ENCODE peak calls at places on chromosomes 4 and X, in nine cellular contexts. Q is EL; C is HT-29; K is ascending aorta; H is C1 segment of cervical spinal cord; I is NCI-H1417; U is activated CD4-positive, alpha-beta T cell treated with anti-CD3 and anti-CD28 coated beads, Interleukin-2, amount 10 ng/mL, durations not matched to agents 7 days and 5 days; L is occipital lobe; G is sigmoid colon. M is an unnamed sample.

GRCh38 chr4:12889054-12889453 is 595.1 kb downstream of the RAB28 start:
- DNase-seq in U (no peak), H (no peak), I (no peak), L (no peak), G (no peak), Q (no peak), C (no peak), K (no peak), M (peak)

GRCh38 chr4:148903388-148903787 is 461.2 kb upstream of the NR3C2 start:
- DNase-seq in L (no peak), Q (no peak), H (no peak), I (no peak), G (no peak), C (no peak), U (no peak), K (no peak), M (no peak)

GRCh38 chrX:37686348-37686736 is 751 bp downstream of the XK start:
- DNase-seq in H (no peak), G (no peak), I (peak), C (peak), U (no peak), K (no peak), Q (no peak), L (no peak), M (no peak)

GRCh38 chr4:106502106-106502699 is 133.6 kb upstream of the GIMD1 start:
- DNase-seq in I (no peak), H (peak), K (no peak), Q (peak), U (peak), C (peak), L (no peak), G (no peak), M (no peak)

GRCh38 chrX:113330416-113330815 is 489.8 kb upstream of the AMOT start:
- DNase-seq in G (no peak), C (no peak), K (no peak), L (no peak), U (no peak), Q (no peak), I (no peak), H (no peak), M (no peak)

GRCh38 chr4:7365472-7366179 is 69.1 kb downstream of the PSAPL1 start:
- DNase-seq in H (peak), I (peak), C (no peak), K (no peak), Q (no peak), L (peak), U (no peak), G (no peak), M (no peak)

GRCh38 chr4:139279723-139280620 is at the start of gene MGARP:
- DNase-seq in H (peak), L (peak), K (no peak), I (no peak), G (no peak), U (no peak), Q (peak), C (no peak), M (no peak)

GRCh38 chrX:10709276-10709675 is 88.9 kb upstream of the MID1 start:
- DNase-seq in U (no peak), K (no peak), C (no peak), G (no peak), H (no peak), L (no peak), Q (no peak), I (no peak), M (no peak)

GRCh38 chr4:153764611-153765368 is 5.0 kb upstream of the RNF175 start:
- DNase-seq in I (no peak), H (no peak), C (no peak), U (no peak), K (no peak), G (no peak), L (no peak), Q (no peak), M (no peak)

GRCh38 chr4:180828455-180829018 is 1414.7 kb upstream of the TENM3 start:
- DNase-seq in U (no peak), K (no peak), L (no peak), H (peak), I (peak), C (peak), G (no peak), Q (peak), M (no peak)

GRCh38 chr4:7266525-7267292 is 74.4 kb downstream of the SORCS2 start:
- DNase-seq in K (no peak), C (no peak), I (no peak), Q (peak), U (no peak), H (no peak), L (no peak), G (no peak), M (no peak)

GRCh38 chrX:94414746-94415145 is 740.7 kb downstream of the FAM133A start:
- DNase-seq in Q (no peak), G (no peak), I (no peak), L (no peak), U (no peak), C (no peak), H (no peak), K (no peak), M (no peak)

GRCh38 chr4:3106339-3107186 is 32.1 kb downstream of the HTT start:
- DNase-seq in U (peak), H (peak), I (peak), Q (peak), G (peak), C (peak), L (peak), K (peak), M (peak)

GRCh38 chr4:107991945-107992625 is 2.4 kb downstream of the HADH start:
- DNase-seq in K (no peak), H (no peak), C (no peak), L (no peak), Q (no peak), I (peak), G (no peak), U (no peak), M (no peak)

GRCh38 chr4:4460759-4461158 is 73.9 kb downstream of the NSG1 start:
- DNase-seq in U (no peak), H (no peak), L (no peak), G (no peak), I (no peak), Q (no peak), C (no peak), K (no peak), M (no peak)

GRCh38 chr4:139872274-139872673 is 206.7 kb downstream of the MGST2 start:
- DNase-seq in H (no peak), Q (peak), G (no peak), C (no peak), K (no peak), U (no peak), I (peak), L (no peak), M (no peak)

GRCh38 chrX:112341598-112341997 is 259.0 kb upstream of the TRPC5 start:
- DNase-seq in I (no peak), U (no peak), L (no peak), Q (no peak), C (no peak), G (no peak), K (no peak), H (no peak), M (no peak)

GRCh38 chrX:128975716-128976115 is 547.6 kb downstream of the SMARCA1 start:
- DNase-seq in L (peak), I (peak), U (peak), Q (no peak), H (peak), C (peak), G (no peak), K (no peak), M (no peak)

GRCh38 chr4:165378763-165379631 is at the start of gene CPE:
- DNase-seq in L (peak), G (peak), I (peak), H (peak), Q (peak), K (peak), C (no peak), U (peak), M (no peak)

GRCh38 chr4:6475492-6476020 is 3.1 kb upstream of the PPP2R2C start:
- DNase-seq in C (no peak), I (no peak), U (peak), K (no peak), H (no peak), G (peak), L (no peak), Q (no peak), M (no peak)

GRCh38 chr4:20331642-20332041 is 79.9 kb downstream of the SLIT2 start:
- DNase-seq in Q (no peak), K (no peak), C (no peak), L (no peak), I (no peak), U (no peak), H (no peak), G (no peak), M (no peak)

GRCh38 chrX:40108959-40109287 is 11.2 kb upstream of the BCOR start:
- DNase-seq in C (peak), H (peak), U (peak), Q (peak), L (peak), K (no peak), I (peak), G (peak), M (peak)

GRCh38 chrX:9785944-9786741 is at the start of gene SHROOM2:
- DNase-seq in G (no peak), U (no peak), I (peak), K (no peak), Q (peak), H (peak), L (no peak), C (no peak), M (no peak)

GRCh38 chr4:76579596-76580375 is 144.8 kb downstream of the SHROOM3 start:
- DNase-seq in L (no peak), C (no peak), G (no peak), I (peak), Q (no peak), U (no peak), H (no peak), K (no peak), M (no peak)

GRCh38 chrX:65706041-65706828 is 38.8 kb downstream of the MSN start:
- DNase-seq in L (no peak), I (no peak), Q (peak), G (no peak), H (no peak), C (peak), U (no peak), K (no peak), M (no peak)

GRCh38 chrX:24657671-24658410 is 10.7 kb upstream of the PCYT1B start:
- DNase-seq in U (no peak), K (no peak), H (no peak), Q (no peak), G (no peak), L (no peak), I (peak), C (no peak), M (no peak)

GRCh38 chr4:8920969-8921368 is 49.3 kb upstream of the HMX1 start:
- DNase-seq in C (no peak), Q (no peak), U (no peak), H (no peak), G (no peak), L (no peak), I (no peak), K (no peak), M (no peak)

GRCh38 chr4:67929447-67929846 is 33.8 kb downstream of the TMPRSS11A start:
- DNase-seq in L (no peak), U (no peak), C (no peak), K (no peak), Q (peak), H (no peak), G (no peak), I (no peak), M (no peak)

GRCh38 chrX:37746268-37746931 is 33.5 kb upstream of the CYBB start:
- DNase-seq in U (no peak), C (no peak), I (no peak), Q (peak), G (no peak), H (no peak), L (no peak), K (no peak), M (no peak)

GRCh38 chrX:72128881-72129280 is 2.8 kb downstream of the RTL5 start:
- DNase-seq in I (peak), U (no peak), K (no peak), Q (peak), H (no peak), L (no peak), G (no peak), C (peak), M (no peak)

GRCh38 chr4:70571772-70572171 is 20.3 kb upstream of the AMBN start:
- DNase-seq in H (no peak), I (no peak), L (no peak), G (no peak), U (no peak), C (no peak), K (no peak), Q (no peak), M (no peak)

M was measured in GOT3.